ENCODE peak calls at places on chromosomes 12 and 14, in seven cellular contexts. P is GM12864, I is HCT116, S is left lung, M is AG04449, R is upper lobe of right lung, O is esophagus muscularis mucosa. G is an unnamed sample.

GRCh38 chr14:88005978-88006851 is 1.3 kb downstream of the GPR65 start:
- DNase-seq in P (peak), I (no peak), S (no peak), M (no peak), R (no peak), O (no peak), G (no peak)

GRCh38 chr12:76880156-76881023 is 1.6 kb upstream of the CSRP2 start:
- DNase-seq in P (no peak), I (no peak), S (no peak), M (no peak), R (no peak), O (peak), G (no peak)

GRCh38 chr12:124379938-124380754 is 85.3 kb downstream of the RFLNA start:
- DNase-seq in P (no peak), I (no peak), S (peak), M (no peak), R (peak), O (no peak), G (peak)

GRCh38 chr14:75499084-75499875 is 23.0 kb upstream of the BATF start:
- DNase-seq in P (no peak), I (no peak), S (no peak), M (no peak), R (no peak), O (peak), G (no peak)

GRCh38 chr14:86510503-86510902 is 980.6 kb downstream of the FLRT2 start:
- DNase-seq in P (no peak), I (no peak), S (no peak), M (no peak), R (no peak), O (no peak), G (peak)

GRCh38 chr12:27077586-27077985 is 4.8 kb downstream of the C12orf71 start:
- DNase-seq in P (no peak), I (no peak), S (no peak), M (no peak), R (no peak), O (no peak), G (no peak)

GRCh38 chr12:94710933-94711332 is 60.6 kb upstream of the TMCC3 start:
- DNase-seq in P (no peak), I (peak), S (no peak), M (no peak), R (no peak), O (no peak), G (no peak)

GRCh38 chr12:51326762-51327439 is 2.9 kb upstream of the BIN2 start:
- DNase-seq in P (peak), I (no peak), S (no peak), M (no peak), R (peak), O (no peak), G (no peak)

GRCh38 chr14:90458536-90458935 is 61.7 kb downstream of the CALM1 start:
- DNase-seq in P (no peak), I (no peak), S (no peak), M (no peak), R (no peak), O (no peak), G (no peak)

GRCh38 chr12:57476162-57476992 is 3.3 kb downstream of the ARHGAP9 start:
- DNase-seq in P (no peak), I (no peak), S (peak), M (no peak), R (peak), O (no peak), G (no peak)

GRCh38 chr12:57473886-57474285 is 5.8 kb downstream of the ARHGAP9 start:
- DNase-seq in P (no peak), I (no peak), S (no peak), M (no peak), R (no peak), O (no peak), G (no peak)

GRCh38 chr12:57474862-57475261 is 4.8 kb downstream of the ARHGAP9 start:
- DNase-seq in P (no peak), I (no peak), S (no peak), M (no peak), R (no peak), O (no peak), G (no peak)

GRCh38 chr12:57474430-57474829 is 5.2 kb downstream of the ARHGAP9 start:
- DNase-seq in P (no peak), I (no peak), S (no peak), M (no peak), R (no peak), O (no peak), G (no peak)

DNA sequence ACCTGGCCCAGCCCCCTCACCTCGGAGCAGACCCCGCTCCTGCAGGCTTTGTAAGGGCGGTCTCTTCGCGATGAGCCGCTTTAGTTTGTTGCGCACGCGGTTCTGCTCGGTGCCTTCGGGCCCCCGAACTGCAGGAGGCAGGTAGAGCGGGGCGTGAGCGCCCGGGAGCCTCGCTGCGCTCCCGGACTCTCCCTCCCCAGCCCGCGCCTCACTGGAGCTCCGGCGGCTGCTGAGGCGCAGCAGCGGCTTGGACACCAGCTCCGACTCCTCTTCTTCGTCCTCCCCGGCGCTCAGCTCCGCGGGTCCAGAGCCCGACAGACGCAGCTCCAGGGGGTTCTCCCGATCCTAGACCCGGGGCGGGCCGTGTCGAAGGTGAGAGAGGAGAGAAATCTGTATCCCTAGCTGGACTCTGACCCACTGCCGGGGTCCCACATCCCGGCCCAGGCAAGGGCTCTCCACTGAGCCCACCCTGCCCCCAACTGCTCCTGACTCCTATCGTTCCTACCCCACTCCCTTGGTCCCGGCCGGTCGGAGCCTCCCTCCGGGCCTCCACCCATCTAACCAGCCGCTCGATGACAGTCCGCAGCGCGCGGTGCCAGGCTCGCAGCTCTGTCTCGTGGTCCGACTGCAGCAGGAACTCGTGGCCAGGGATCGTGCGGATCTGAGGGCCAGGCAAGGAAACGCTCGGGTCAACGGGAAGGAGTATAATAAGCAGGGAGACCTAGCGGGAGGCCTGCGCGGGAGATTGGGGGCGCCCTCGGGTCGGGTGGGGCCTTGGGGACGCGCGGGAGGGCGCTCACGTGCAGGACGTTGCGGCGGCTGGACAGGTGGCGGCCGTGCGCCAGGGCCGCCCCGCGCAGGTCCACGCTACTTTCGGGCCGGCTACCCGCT is 4.2 kb downstream of the ARHGAP9 start:
- DNase-seq in P (no peak), I (no peak), S (peak), M (no peak), R (peak), O (no peak), G (no peak)
- H3K4me3 ChIP-seq in P (peak), I (no peak), S (peak), M (peak), R (peak), O (peak), G (peak)

GRCh38 chr14:36605506-36605857 is 23.1 kb upstream of the NKX2-8 start:
- DNase-seq in P (no peak), I (no peak), S (no peak), M (no peak), R (no peak), O (no peak), G (no peak)
- TF ChIP-seq CTCF in P (no peak), I (peak), S (no peak), M (no peak), R (no peak), O (no peak), G (no peak)

DNA sequence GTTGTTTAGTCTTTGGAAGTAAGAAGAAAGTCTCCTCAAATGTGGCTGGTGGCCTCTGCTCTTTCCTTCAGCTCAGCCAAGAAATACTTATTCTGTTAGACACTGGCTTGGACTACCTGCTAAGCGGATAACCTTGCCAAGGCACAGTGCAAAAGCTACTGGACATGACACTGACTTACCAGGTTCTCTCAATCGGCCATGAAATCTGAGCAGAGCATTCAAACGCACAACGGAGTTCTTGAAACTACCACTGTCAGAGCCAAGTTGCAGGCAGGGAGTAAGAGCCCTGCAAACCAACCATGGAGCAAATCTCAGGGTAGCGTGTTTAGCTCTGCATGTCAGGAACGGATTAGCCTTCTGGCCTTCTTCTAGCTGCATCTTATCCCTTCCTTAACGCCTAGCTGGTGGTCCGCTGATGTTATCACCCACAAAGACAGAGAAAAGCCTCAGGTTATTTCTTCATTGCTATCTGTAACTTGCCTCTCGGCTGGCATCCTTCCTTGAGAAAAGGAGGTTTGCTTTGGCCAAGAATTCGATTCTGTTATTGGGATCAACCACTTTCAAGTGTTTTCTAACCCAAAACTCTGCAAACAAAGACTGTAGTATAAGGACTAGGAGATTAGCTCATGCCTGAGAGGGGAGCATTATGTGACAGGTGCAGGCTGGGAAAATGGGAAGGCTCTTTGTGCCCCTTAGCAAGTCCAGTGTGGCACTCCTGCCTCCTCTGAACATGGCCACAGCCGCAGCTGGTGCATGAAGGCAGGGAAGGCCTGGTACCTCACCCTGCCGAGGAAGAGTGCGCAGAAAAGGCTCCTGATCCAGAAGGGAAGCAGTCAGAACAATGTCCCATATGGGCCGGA is 223.4 kb downstream of the GLT1D1 start:
- DNase-seq in P (no peak), I (no peak), S (no peak), M (no peak), R (no peak), O (no peak), G (no peak)
- H3K4me3 ChIP-seq in P (no peak), I (no peak), S (no peak), M (no peak), R (no peak), O (no peak), G (no peak)

GRCh38 chr14:79543966-79544365 is 667.3 kb downstream of the DIO2 start:
- DNase-seq in P (no peak), I (no peak), S (no peak), M (no peak), R (no peak), O (no peak), G (peak)
- TF ChIP-seq CTCF in P (peak), I (no peak), S (peak), M (peak), R (peak), O (peak), G (peak)

DNA sequence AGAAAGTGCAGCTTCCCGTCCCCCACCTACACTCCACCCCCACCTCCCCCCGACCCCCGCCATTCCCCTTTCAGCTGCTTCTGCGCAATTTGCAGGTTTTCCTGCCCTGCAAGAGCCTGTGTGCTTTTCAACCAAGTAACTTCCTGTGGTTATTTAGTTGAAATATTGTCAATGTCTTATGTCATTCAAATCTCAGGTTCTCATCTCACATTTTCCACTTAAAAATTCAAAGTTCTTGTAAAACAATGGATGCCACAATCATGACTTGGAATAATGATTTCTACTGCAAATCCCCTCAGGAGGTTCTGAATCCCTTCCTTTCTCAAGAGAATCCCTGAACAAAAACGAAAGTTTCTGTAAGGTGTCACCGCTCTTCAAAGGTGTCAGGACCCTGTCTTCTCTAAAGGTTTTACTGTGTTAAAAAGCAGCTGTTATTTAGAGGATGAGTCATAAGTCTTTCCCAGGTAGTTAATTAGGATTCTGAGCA is 31.6 kb downstream of the WBP11 start:
- DNase-seq in P (no peak), I (no peak), S (no peak), M (no peak), R (no peak), O (no peak), G (no peak)
- H3K4me3 ChIP-seq in P (peak), I (no peak), S (peak), M (no peak), R (peak), O (peak), G (no peak)

GRCh38 chr12:105469701-105470100 is 139.2 kb downstream of the C12orf75 start:
- DNase-seq in P (no peak), I (no peak), S (no peak), M (no peak), R (no peak), O (no peak), G (no peak)

GRCh38 chr12:105466901-105467598 is 136.6 kb downstream of the C12orf75 start:
- DNase-seq in P (no peak), I (no peak), S (no peak), M (no peak), R (no peak), O (no peak), G (no peak)

GRCh38 chr12:105467710-105468366 is 137.3 kb downstream of the C12orf75 start:
- DNase-seq in P (no peak), I (no peak), S (no peak), M (no peak), R (no peak), O (no peak), G (no peak)

GRCh38 chr12:105469182-105469581 is 138.7 kb downstream of the C12orf75 start:
- DNase-seq in P (no peak), I (no peak), S (no peak), M (no peak), R (no peak), O (no peak), G (no peak)

DNA sequence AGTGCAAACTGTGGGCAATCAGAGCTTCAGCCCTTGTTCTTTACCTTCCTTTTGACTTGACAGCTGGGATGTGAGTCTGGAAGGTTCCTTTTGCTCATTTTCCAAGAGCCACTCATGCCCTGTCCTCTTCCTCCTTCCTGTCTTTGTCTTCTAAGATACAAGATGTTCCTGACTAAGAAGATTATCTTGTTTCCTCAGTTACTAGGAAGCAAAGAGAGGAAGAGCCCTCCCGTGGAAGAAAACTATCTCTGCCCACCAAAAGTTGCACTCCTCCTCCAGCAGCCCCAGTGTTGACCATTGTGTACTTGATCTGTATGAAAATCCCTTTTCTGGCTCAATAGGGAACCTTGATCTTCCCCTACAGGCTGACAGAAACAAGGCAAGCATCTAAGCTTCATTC is 138.0 kb downstream of the C12orf75 start:
- DNase-seq in P (no peak), I (no peak), S (no peak), M (no peak), R (no peak), O (no peak), G (no peak)
- TF ChIP-seq CTCF in P (no peak), I (no peak), S (no peak), M (no peak), R (no peak), O (no peak), G (no peak)

DNA sequence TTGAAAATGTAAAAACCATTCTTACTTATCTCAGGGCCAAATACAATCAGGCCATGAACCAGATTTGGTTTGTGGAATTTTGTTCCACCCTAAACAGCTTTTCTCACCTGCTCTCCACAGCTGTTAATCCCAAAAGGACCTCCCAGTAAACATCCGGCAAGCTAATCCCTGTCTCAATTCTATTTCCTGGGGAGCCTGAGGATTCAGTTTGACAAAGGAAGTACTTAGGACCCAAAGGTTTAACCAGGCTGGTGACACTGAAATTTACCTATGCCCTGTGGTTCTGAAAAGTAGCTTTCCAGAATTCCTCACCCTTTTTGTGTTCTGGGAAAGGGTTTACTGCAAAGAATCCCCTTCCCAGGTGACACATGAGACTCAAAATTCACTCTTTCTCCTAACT is 15.0 kb downstream of the CAPZA3 start:
- DNase-seq in P (no peak), I (no peak), S (no peak), M (no peak), R (no peak), O (no peak), G (no peak)
- H3K4me3 ChIP-seq in P (no peak), I (no peak), S (no peak), M (no peak), R (no peak), O (no peak), G (no peak)

DNA sequence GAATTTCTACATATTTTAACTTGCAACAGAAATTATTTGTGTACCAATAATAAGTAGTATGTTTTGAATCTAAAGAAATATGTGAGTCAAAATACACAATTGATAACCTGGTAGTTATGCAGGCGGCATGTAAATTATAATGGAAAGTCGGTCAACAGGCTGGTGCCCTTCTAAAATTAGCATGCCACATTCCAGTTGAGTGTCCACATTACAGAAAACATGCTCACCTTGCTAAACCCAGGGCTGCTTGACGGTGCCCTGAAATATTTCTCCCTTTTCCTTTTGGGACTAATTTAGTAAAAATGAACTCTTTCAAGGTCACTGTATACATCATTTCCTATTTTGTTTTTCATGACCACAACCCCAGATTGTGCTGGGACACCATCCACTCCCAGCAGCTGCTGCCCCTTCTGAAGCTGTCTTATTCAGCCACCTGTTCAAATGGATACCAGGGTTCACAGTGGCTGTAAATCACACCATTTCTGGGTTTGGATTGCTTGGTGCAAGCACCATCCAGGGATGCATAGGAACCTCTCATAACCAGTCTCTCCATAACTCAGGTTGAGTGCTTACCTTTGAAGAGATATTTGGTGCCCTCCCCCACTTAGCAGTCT is 110.6 kb downstream of the ANO6 start:
- DNase-seq in P (no peak), I (no peak), S (no peak), M (no peak), R (no peak), O (no peak), G (no peak)
- TF ChIP-seq CTCF in P (no peak), I (no peak), S (no peak), M (no peak), R (no peak), O (no peak), G (no peak)